ENCODE peak calls at places on chromosomes 1 and 21, in nine cellular contexts. One of them, this sample, is unnamed.

GRCh38 chr21:28725396-28725795 is 267.3 kb downstream of the LTN1 start:
- DNase-seq in CD8-positive, alpha-beta memory T cell: no peak
- DNase-seq in GM23248: no peak
- DNase-seq in HFF-Myc: no peak
- DNase-seq in choroid plexus epithelial cell: no peak
- DNase-seq in brain microvascular endothelial cell: no peak
- DNase-seq in CD4-positive, CD25-positive, alpha-beta regulatory T cell: no peak
- DNase-seq in kidney epithelial cell: no peak
- DNase-seq in heart left ventricle: no peak
- DNase-seq in this sample: no peak

GRCh38 chr1:25611843-25612242 is 4.7 kb upstream of the MAN1C1 start:
- DNase-seq in CD8-positive, alpha-beta memory T cell: no peak
- DNase-seq in GM23248: no peak
- DNase-seq in HFF-Myc: no peak
- DNase-seq in choroid plexus epithelial cell: no peak
- DNase-seq in brain microvascular endothelial cell: no peak
- DNase-seq in CD4-positive, CD25-positive, alpha-beta regulatory T cell: no peak
- DNase-seq in kidney epithelial cell: no peak
- DNase-seq in heart left ventricle: no peak
- DNase-seq in this sample: no peak

GRCh38 chr1:92832537-92833160 is 809 bp downstream of the RPL5 start:
- DNase-seq in CD8-positive, alpha-beta memory T cell: no peak
- DNase-seq in GM23248: peak
- DNase-seq in HFF-Myc: no peak
- DNase-seq in choroid plexus epithelial cell: peak
- DNase-seq in brain microvascular endothelial cell: no peak
- DNase-seq in CD4-positive, CD25-positive, alpha-beta regulatory T cell: peak
- DNase-seq in kidney epithelial cell: no peak
- DNase-seq in heart left ventricle: no peak
- DNase-seq in this sample: no peak

GRCh38 chr1:125118147-125118993 is 3933.6 kb downstream of the SRGAP2C start:
- DNase-seq in CD8-positive, alpha-beta memory T cell: no peak
- DNase-seq in GM23248: no peak
- DNase-seq in HFF-Myc: no peak
- DNase-seq in choroid plexus epithelial cell: no peak
- DNase-seq in brain microvascular endothelial cell: no peak
- DNase-seq in CD4-positive, CD25-positive, alpha-beta regulatory T cell: no peak
- DNase-seq in kidney epithelial cell: no peak
- DNase-seq in heart left ventricle: no peak
- DNase-seq in this sample: no peak

GRCh38 chr1:212816567-212817278 is 25.0 kb downstream of the TATDN3 start:
- DNase-seq in CD8-positive, alpha-beta memory T cell: no peak
- DNase-seq in GM23248: peak
- DNase-seq in HFF-Myc: no peak
- DNase-seq in choroid plexus epithelial cell: peak
- DNase-seq in brain microvascular endothelial cell: no peak
- DNase-seq in CD4-positive, CD25-positive, alpha-beta regulatory T cell: no peak
- DNase-seq in kidney epithelial cell: no peak
- DNase-seq in heart left ventricle: no peak
- DNase-seq in this sample: no peak

GRCh38 chr21:35088235-35088865 is 39.2 kb upstream of the RUNX1 start:
- DNase-seq in CD8-positive, alpha-beta memory T cell: no peak
- DNase-seq in GM23248: peak
- DNase-seq in HFF-Myc: no peak
- DNase-seq in choroid plexus epithelial cell: peak
- DNase-seq in brain microvascular endothelial cell: no peak
- DNase-seq in CD4-positive, CD25-positive, alpha-beta regulatory T cell: no peak
- DNase-seq in kidney epithelial cell: no peak
- DNase-seq in heart left ventricle: no peak
- DNase-seq in this sample: no peak

GRCh38 chr21:36030581-36031189 is 29.6 kb downstream of the SETD4 start:
- DNase-seq in CD8-positive, alpha-beta memory T cell: no peak
- DNase-seq in GM23248: peak
- DNase-seq in HFF-Myc: peak
- DNase-seq in choroid plexus epithelial cell: no peak
- DNase-seq in brain microvascular endothelial cell: no peak
- DNase-seq in CD4-positive, CD25-positive, alpha-beta regulatory T cell: no peak
- DNase-seq in kidney epithelial cell: no peak
- DNase-seq in heart left ventricle: no peak
- DNase-seq in this sample: no peak

GRCh38 chr1:183543619-183544204 is 46.5 kb downstream of the NCF2 start:
- DNase-seq in CD8-positive, alpha-beta memory T cell: peak
- DNase-seq in GM23248: peak
- DNase-seq in HFF-Myc: peak
- DNase-seq in choroid plexus epithelial cell: peak
- DNase-seq in brain microvascular endothelial cell: peak
- DNase-seq in CD4-positive, CD25-positive, alpha-beta regulatory T cell: peak
- DNase-seq in kidney epithelial cell: no peak
- DNase-seq in heart left ventricle: no peak
- DNase-seq in this sample: no peak

GRCh38 chr1:144101397-144102050 is 129.7 kb upstream of the FAM72C start:
- DNase-seq in CD8-positive, alpha-beta memory T cell: no peak
- DNase-seq in GM23248: peak
- DNase-seq in HFF-Myc: no peak
- DNase-seq in choroid plexus epithelial cell: no peak
- DNase-seq in brain microvascular endothelial cell: no peak
- DNase-seq in CD4-positive, CD25-positive, alpha-beta regulatory T cell: no peak
- DNase-seq in kidney epithelial cell: no peak
- DNase-seq in heart left ventricle: peak
- DNase-seq in this sample: no peak

GRCh38 chr1:94949681-94950661 is 23.1 kb upstream of the CNN3 start:
- DNase-seq in CD8-positive, alpha-beta memory T cell: no peak
- DNase-seq in GM23248: peak
- DNase-seq in HFF-Myc: no peak
- DNase-seq in choroid plexus epithelial cell: no peak
- DNase-seq in brain microvascular endothelial cell: peak
- DNase-seq in CD4-positive, CD25-positive, alpha-beta regulatory T cell: no peak
- DNase-seq in kidney epithelial cell: no peak
- DNase-seq in heart left ventricle: no peak
- DNase-seq in this sample: no peak

GRCh38 chr21:18782721-18783120 is 379.1 kb upstream of the TMPRSS15 start:
- DNase-seq in CD8-positive, alpha-beta memory T cell: no peak
- DNase-seq in GM23248: no peak
- DNase-seq in HFF-Myc: no peak
- DNase-seq in choroid plexus epithelial cell: no peak
- DNase-seq in brain microvascular endothelial cell: no peak
- DNase-seq in CD4-positive, CD25-positive, alpha-beta regulatory T cell: no peak
- DNase-seq in kidney epithelial cell: no peak
- DNase-seq in heart left ventricle: no peak
- DNase-seq in this sample: no peak

GRCh38 chr21:42305707-42306147 is 9.5 kb downstream of the TFF3 start:
- DNase-seq in CD8-positive, alpha-beta memory T cell: no peak
- DNase-seq in GM23248: no peak
- DNase-seq in HFF-Myc: no peak
- DNase-seq in choroid plexus epithelial cell: no peak
- DNase-seq in brain microvascular endothelial cell: no peak
- DNase-seq in CD4-positive, CD25-positive, alpha-beta regulatory T cell: no peak
- DNase-seq in kidney epithelial cell: no peak
- DNase-seq in heart left ventricle: no peak
- DNase-seq in this sample: no peak

GRCh38 chr1:51575406-51576084 is 41.3 kb upstream of the OSBPL9 start:
- DNase-seq in CD8-positive, alpha-beta memory T cell: no peak
- DNase-seq in GM23248: peak
- DNase-seq in HFF-Myc: no peak
- DNase-seq in choroid plexus epithelial cell: peak
- DNase-seq in brain microvascular endothelial cell: peak
- DNase-seq in CD4-positive, CD25-positive, alpha-beta regulatory T cell: no peak
- DNase-seq in kidney epithelial cell: no peak
- DNase-seq in heart left ventricle: no peak
- DNase-seq in this sample: peak

GRCh38 chr1:87905651-87906050 is 577.0 kb downstream of the LMO4 start:
- DNase-seq in CD8-positive, alpha-beta memory T cell: no peak
- DNase-seq in GM23248: no peak
- DNase-seq in HFF-Myc: no peak
- DNase-seq in choroid plexus epithelial cell: no peak
- DNase-seq in brain microvascular endothelial cell: no peak
- DNase-seq in CD4-positive, CD25-positive, alpha-beta regulatory T cell: no peak
- DNase-seq in kidney epithelial cell: no peak
- DNase-seq in heart left ventricle: no peak
- DNase-seq in this sample: no peak

DNA sequence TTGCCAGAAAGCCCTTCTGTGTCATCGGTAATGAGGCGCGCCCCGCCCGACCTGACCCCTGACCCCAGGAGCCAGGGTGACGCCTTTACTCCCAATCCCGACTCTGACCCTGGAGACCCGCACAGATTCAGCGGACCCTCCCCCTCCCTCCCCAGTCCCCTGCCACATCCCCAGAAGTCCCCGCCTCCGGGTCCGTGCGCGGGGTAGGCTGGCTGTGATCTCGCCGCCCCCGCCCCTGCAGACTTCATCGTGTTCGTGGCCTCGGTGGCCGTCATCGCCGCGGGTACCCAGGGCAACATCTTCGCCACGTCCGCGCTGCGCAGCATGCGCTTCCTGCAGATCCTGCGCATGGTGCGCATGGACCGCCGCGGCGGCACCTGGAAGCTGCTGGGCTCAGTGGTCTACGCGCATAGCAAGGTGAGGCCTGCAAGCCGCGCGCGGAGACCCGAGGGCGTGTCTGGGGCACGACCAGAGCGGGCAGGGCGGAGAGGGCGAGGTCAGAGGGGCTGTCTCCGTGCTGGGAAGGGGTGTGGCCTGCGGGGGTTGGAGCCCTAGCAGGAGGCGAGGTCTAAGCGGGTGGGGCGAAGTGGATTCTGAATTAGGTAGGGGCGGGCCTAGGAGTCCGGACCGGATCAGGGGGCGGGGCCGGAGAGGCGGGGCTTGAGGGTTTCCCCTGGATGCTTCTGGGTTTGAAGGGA is 34.8 kb downstream of the KCNQ4 start:
- DNase-seq in CD8-positive, alpha-beta memory T cell: peak
- DNase-seq in GM23248: peak
- DNase-seq in HFF-Myc: peak
- DNase-seq in choroid plexus epithelial cell: peak
- DNase-seq in brain microvascular endothelial cell: no peak
- DNase-seq in CD4-positive, CD25-positive, alpha-beta regulatory T cell: peak
- DNase-seq in kidney epithelial cell: no peak
- DNase-seq in heart left ventricle: peak
- DNase-seq in this sample: peak
- H3K4me3 ChIP-seq in CD8-positive, alpha-beta memory T cell: peak
- H3K4me3 ChIP-seq in GM23248: peak
- H3K4me3 ChIP-seq in HFF-Myc: peak
- H3K4me3 ChIP-seq in choroid plexus epithelial cell: peak
- H3K4me3 ChIP-seq in brain microvascular endothelial cell: peak
- H3K4me3 ChIP-seq in CD4-positive, CD25-positive, alpha-beta regulatory T cell: peak
- H3K4me3 ChIP-seq in kidney epithelial cell: peak
- H3K4me3 ChIP-seq in heart left ventricle: peak
- H3K4me3 ChIP-seq in this sample: peak

GRCh38 chr1:35188578-35189392 is 4.2 kb downstream of the SFPQ start:
- DNase-seq in CD8-positive, alpha-beta memory T cell: no peak
- DNase-seq in GM23248: no peak
- DNase-seq in HFF-Myc: no peak
- DNase-seq in choroid plexus epithelial cell: no peak
- DNase-seq in brain microvascular endothelial cell: no peak
- DNase-seq in CD4-positive, CD25-positive, alpha-beta regulatory T cell: no peak
- DNase-seq in kidney epithelial cell: no peak
- DNase-seq in heart left ventricle: no peak
- DNase-seq in this sample: no peak
- H3K4me3 ChIP-seq in CD8-positive, alpha-beta memory T cell: no peak
- H3K4me3 ChIP-seq in GM23248: peak
- H3K4me3 ChIP-seq in HFF-Myc: peak
- H3K4me3 ChIP-seq in choroid plexus epithelial cell: no peak
- H3K4me3 ChIP-seq in brain microvascular endothelial cell: no peak
- H3K4me3 ChIP-seq in CD4-positive, CD25-positive, alpha-beta regulatory T cell: peak
- H3K4me3 ChIP-seq in kidney epithelial cell: no peak
- H3K4me3 ChIP-seq in heart left ventricle: peak
- H3K4me3 ChIP-seq in this sample: no peak

GRCh38 chr1:117654485-117655219 is 48.8 kb downstream of the TENT5C start:
- DNase-seq in CD8-positive, alpha-beta memory T cell: no peak
- DNase-seq in GM23248: no peak
- DNase-seq in HFF-Myc: no peak
- DNase-seq in choroid plexus epithelial cell: no peak
- DNase-seq in brain microvascular endothelial cell: no peak
- DNase-seq in CD4-positive, CD25-positive, alpha-beta regulatory T cell: peak
- DNase-seq in kidney epithelial cell: no peak
- DNase-seq in heart left ventricle: no peak
- DNase-seq in this sample: peak
- H3K4me3 ChIP-seq in CD8-positive, alpha-beta memory T cell: peak
- H3K4me3 ChIP-seq in GM23248: no peak
- H3K4me3 ChIP-seq in HFF-Myc: no peak
- H3K4me3 ChIP-seq in choroid plexus epithelial cell: no peak
- H3K4me3 ChIP-seq in brain microvascular endothelial cell: no peak
- H3K4me3 ChIP-seq in CD4-positive, CD25-positive, alpha-beta regulatory T cell: peak
- H3K4me3 ChIP-seq in kidney epithelial cell: no peak
- H3K4me3 ChIP-seq in heart left ventricle: no peak
- H3K4me3 ChIP-seq in this sample: no peak

GRCh38 chr1:200738733-200739498 is at the start of gene CAMSAP2:
- DNase-seq in CD8-positive, alpha-beta memory T cell: peak
- DNase-seq in GM23248: peak
- DNase-seq in HFF-Myc: peak
- DNase-seq in choroid plexus epithelial cell: peak
- DNase-seq in brain microvascular endothelial cell: peak
- DNase-seq in CD4-positive, CD25-positive, alpha-beta regulatory T cell: peak
- DNase-seq in kidney epithelial cell: no peak
- DNase-seq in heart left ventricle: peak
- DNase-seq in this sample: no peak

GRCh38 chr1:200739499-200740290 is 1.0 kb downstream of the CAMSAP2 start:
- DNase-seq in CD8-positive, alpha-beta memory T cell: no peak
- DNase-seq in GM23248: peak
- DNase-seq in HFF-Myc: no peak
- DNase-seq in choroid plexus epithelial cell: peak
- DNase-seq in brain microvascular endothelial cell: no peak
- DNase-seq in CD4-positive, CD25-positive, alpha-beta regulatory T cell: no peak
- DNase-seq in kidney epithelial cell: no peak
- DNase-seq in heart left ventricle: peak
- DNase-seq in this sample: no peak

GRCh38 chr1:200740291-200741212 is 1.9 kb downstream of the CAMSAP2 start:
- DNase-seq in CD8-positive, alpha-beta memory T cell: no peak
- DNase-seq in GM23248: peak
- DNase-seq in HFF-Myc: no peak
- DNase-seq in choroid plexus epithelial cell: peak
- DNase-seq in brain microvascular endothelial cell: no peak
- DNase-seq in CD4-positive, CD25-positive, alpha-beta regulatory T cell: no peak
- DNase-seq in kidney epithelial cell: no peak
- DNase-seq in heart left ventricle: no peak
- DNase-seq in this sample: no peak

GRCh38 chr1:200738348-200738732 is 353 bp upstream of the CAMSAP2 start:
- DNase-seq in CD8-positive, alpha-beta memory T cell: no peak
- DNase-seq in GM23248: no peak
- DNase-seq in HFF-Myc: no peak
- DNase-seq in choroid plexus epithelial cell: no peak
- DNase-seq in brain microvascular endothelial cell: no peak
- DNase-seq in CD4-positive, CD25-positive, alpha-beta regulatory T cell: no peak
- DNase-seq in kidney epithelial cell: peak
- DNase-seq in heart left ventricle: no peak
- DNase-seq in this sample: no peak

DNA sequence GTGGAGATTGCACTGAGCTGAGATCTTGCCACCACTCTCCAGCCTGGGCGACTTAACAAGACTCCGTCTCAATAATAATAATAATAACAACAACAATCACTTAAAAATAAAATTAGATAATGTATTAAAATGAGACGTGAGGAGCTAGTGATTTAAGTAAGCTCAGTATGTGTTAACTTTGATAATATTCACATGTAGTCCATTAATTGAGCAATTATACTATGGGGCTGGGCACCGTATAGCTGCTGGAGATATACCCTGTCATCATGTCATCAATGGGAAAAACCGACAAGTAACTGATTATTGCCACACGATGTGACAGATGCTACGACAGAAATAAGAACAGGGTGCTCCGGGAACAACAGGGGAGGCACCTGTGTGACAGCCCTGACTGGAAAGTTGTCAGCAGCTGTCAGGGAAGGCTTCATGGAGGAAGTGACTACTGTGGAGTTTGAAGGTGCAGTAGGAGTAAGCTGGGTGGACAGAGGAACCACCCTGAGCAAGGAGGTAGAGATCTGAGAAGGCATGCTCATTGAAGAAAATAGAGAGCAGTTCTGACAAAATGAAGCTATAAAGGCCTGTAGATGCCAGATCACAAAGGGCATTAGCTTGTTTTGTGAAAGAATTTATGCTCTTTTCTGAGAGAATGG is 921 bp upstream of the CAMSAP2 start:
- DNase-seq in CD8-positive, alpha-beta memory T cell: no peak
- DNase-seq in GM23248: no peak
- DNase-seq in HFF-Myc: no peak
- DNase-seq in choroid plexus epithelial cell: no peak
- DNase-seq in brain microvascular endothelial cell: no peak
- DNase-seq in CD4-positive, CD25-positive, alpha-beta regulatory T cell: no peak
- DNase-seq in kidney epithelial cell: no peak
- DNase-seq in heart left ventricle: no peak
- DNase-seq in this sample: no peak
- H3K4me3 ChIP-seq in CD8-positive, alpha-beta memory T cell: peak
- H3K4me3 ChIP-seq in GM23248: peak
- H3K4me3 ChIP-seq in HFF-Myc: peak
- H3K4me3 ChIP-seq in choroid plexus epithelial cell: no peak
- H3K4me3 ChIP-seq in brain microvascular endothelial cell: no peak
- H3K4me3 ChIP-seq in CD4-positive, CD25-positive, alpha-beta regulatory T cell: peak
- H3K4me3 ChIP-seq in kidney epithelial cell: no peak
- H3K4me3 ChIP-seq in heart left ventricle: peak
- H3K4me3 ChIP-seq in this sample: no peak

This sample was measured in GM12864.